ENCODE peak calls at places on chromosomes 13 and 19, in five cellular contexts. T is GM23338, O is neural progenitor cell, E is IMR-90, H is PC-3. Q is an unnamed sample.

GRCh38 chr19:17455711-17456123 is 5.0 kb downstream of the NXNL1 start:
- DNase-seq in T (peak), O (peak), E (no peak), H (no peak), Q (no peak)

GRCh38 chr19:35558400-35559280 is 4.8 kb downstream of the ATP4A start:
- DNase-seq in T (no peak), O (no peak), E (no peak), H (no peak), Q (no peak)

GRCh38 chr13:98300956-98301641 is 124.0 kb upstream of the RNF113B start:
- DNase-seq in T (no peak), O (no peak), E (peak), H (peak), Q (peak)

GRCh38 chr19:8367327-8368001 is 3.5 kb downstream of the ANGPTL4 start:
- DNase-seq in T (peak), O (peak), E (peak), H (peak), Q (peak)

GRCh38 chr13:20547479-20547908 is 19.5 kb upstream of the IFT88 start:
- DNase-seq in T (no peak), O (no peak), E (no peak), H (no peak), Q (peak)

GRCh38 chr13:23671902-23672301 is 101.7 kb downstream of the TNFRSF19 start:
- DNase-seq in T (no peak), O (no peak), E (peak), H (peak), Q (no peak)

GRCh38 chr13:101565327-101565726 is 112.9 kb downstream of the ITGBL1 start:
- DNase-seq in T (no peak), O (no peak), E (no peak), H (no peak), Q (no peak)

GRCh38 chr19:1855040-1855827 is 7.0 kb upstream of the REXO1 start:
- DNase-seq in T (peak), O (peak), E (peak), H (peak), Q (peak)

GRCh38 chr13:93708323-93709075 is 481.9 kb downstream of the GPC6 start:
- DNase-seq in T (no peak), O (no peak), E (no peak), H (peak), Q (no peak)

GRCh38 chr13:91228083-91228482 is 119.4 kb upstream of the MIR17HG start:
- DNase-seq in T (no peak), O (no peak), E (no peak), H (no peak), Q (no peak)

GRCh38 chr13:111519490-111520170 is 199.2 kb downstream of the TEX29 start:
- DNase-seq in T (no peak), O (no peak), E (no peak), H (no peak), Q (no peak)

GRCh38 chr13:22047082-22047784 is 376.4 kb downstream of the FGF9 start:
- DNase-seq in T (no peak), O (no peak), E (peak), H (no peak), Q (no peak)

GRCh38 chr13:37340911-37341670 is 235.6 kb upstream of the CSNK1A1L start:
- DNase-seq in T (no peak), O (no peak), E (no peak), H (no peak), Q (no peak)

GRCh38 chr13:110985570-110985969 is 70.7 kb upstream of the ANKRD10 start:
- DNase-seq in T (no peak), O (no peak), E (peak), H (no peak), Q (no peak)

GRCh38 chr19:32673573-32673972 is 1.4 kb downstream of the ANKRD27 start:
- DNase-seq in T (no peak), O (no peak), E (no peak), H (no peak), Q (no peak)
- H3K4me2 ChIP-seq in T (peak), O (no peak), E (peak), H (peak), Q (peak)

DNA sequence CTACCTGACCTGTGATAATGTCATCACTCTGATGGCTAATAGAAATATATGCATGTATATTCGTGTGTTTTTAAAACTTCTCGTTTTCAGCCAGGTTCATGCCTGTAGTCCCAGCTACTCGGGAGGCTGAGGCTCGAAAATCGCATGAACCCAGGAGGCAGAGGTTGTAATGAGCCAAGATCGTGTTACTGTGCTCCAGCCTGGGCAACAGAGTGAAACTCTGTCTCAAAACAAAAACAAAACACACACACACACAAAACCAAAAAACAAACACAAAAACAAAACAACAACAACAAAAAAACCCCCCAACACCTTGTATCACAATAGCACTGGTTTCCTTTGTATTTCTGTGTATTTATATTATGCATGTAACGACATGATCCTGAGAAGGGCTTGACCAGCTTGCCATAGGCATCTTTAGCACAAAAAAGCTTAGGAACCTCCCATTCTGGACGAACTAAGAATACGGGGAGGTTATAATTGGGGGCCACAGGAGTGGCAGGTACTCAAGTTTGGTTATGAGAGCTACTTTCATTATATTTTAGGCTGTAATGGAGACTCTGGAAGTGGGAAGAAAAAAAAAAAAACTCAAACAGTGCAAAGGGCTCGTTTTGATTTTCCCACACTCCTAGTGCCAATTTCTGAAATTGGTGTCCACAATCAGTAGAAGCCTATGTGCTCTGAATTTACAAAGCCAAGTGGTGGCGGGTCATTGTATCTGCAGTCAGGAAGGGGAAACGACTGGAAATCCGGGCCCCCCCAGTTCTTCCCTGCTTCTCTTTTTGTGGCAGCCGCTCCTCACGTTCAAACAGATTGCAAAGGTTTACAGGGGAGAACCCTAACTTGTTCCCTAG is 1.2 kb upstream of the ACP7 start:
- DNase-seq in T (no peak), O (no peak), E (no peak), H (peak), Q (no peak)
- H3K4me2 ChIP-seq in T (peak), O (peak), E (no peak), H (peak), Q (peak)

GRCh38 chr19:33616857-33617256 is 4.9 kb upstream of the CHST8 start:
- DNase-seq in T (no peak), O (no peak), E (no peak), H (no peak), Q (no peak)
- H3K4me2 ChIP-seq in T (no peak), O (no peak), E (no peak), H (no peak), Q (no peak)

GRCh38 chr13:99686157-99686572 is 184.9 kb downstream of the TM9SF2 start:
- DNase-seq in T (peak), O (peak), E (peak), H (no peak), Q (peak)

GRCh38 chr13:99688776-99689175 is 187.5 kb downstream of the TM9SF2 start:
- DNase-seq in T (no peak), O (no peak), E (no peak), H (no peak), Q (no peak)

GRCh38 chr13:99689955-99690354 is 188.7 kb downstream of the TM9SF2 start:
- DNase-seq in T (peak), O (peak), E (no peak), H (no peak), Q (no peak)

GRCh38 chr13:99686944-99687382 is 185.7 kb downstream of the TM9SF2 start:
- DNase-seq in T (peak), O (peak), E (no peak), H (no peak), Q (peak)

DNA sequence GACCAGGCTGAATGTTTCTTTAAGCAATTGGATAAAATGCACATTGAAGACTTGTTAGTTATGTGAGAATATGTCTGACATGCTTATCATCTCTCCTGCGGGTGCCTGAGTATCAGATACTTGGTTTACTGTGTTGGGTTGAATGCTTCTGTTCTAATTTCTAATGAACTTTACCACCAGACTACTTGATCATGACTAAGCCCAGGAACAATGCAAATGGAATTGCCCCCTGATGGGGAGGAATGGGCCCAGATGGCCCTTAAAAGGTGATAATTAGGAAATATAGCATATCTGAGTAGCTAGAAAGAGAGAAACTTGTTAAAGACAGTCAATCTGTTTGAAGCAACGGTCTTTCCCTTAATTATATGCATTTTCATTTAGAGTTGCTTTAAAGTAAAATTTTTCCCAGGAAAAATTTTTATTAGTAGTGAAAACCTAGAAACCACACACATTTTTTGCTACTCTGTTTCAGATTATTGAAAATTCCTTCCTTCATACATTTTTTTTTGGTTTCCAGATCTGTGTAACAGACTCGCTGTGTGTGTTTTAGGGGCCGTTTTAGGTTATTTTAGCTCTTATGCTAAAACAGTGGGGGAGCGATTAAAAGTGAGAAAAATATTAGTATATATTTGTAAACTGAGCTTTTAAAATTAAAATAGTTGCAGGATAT is 186.6 kb downstream of the TM9SF2 start:
- DNase-seq in T (peak), O (peak), E (no peak), H (no peak), Q (no peak)
- H3K4me2 ChIP-seq in T (peak), O (peak), E (no peak), H (no peak), Q (no peak)

GRCh38 chr19:40228371-40228770 is 1.9 kb upstream of the CCNP start:
- DNase-seq in T (no peak), O (no peak), E (no peak), H (no peak), Q (no peak)

GRCh38 chr19:40231057-40231456 is 4.6 kb upstream of the CCNP start:
- DNase-seq in T (no peak), O (no peak), E (no peak), H (no peak), Q (no peak)

GRCh38 chr19:40229926-40230417 is 3.5 kb upstream of the CCNP start:
- DNase-seq in T (no peak), O (no peak), E (no peak), H (no peak), Q (no peak)

GRCh38 chr19:40229484-40229883 is 3.0 kb upstream of the CCNP start:
- DNase-seq in T (no peak), O (no peak), E (peak), H (peak), Q (no peak)

GRCh38 chr19:40228863-40229262 is 2.4 kb upstream of the CCNP start:
- DNase-seq in T (no peak), O (no peak), E (no peak), H (no peak), Q (no peak)
- H3K4me2 ChIP-seq in T (no peak), O (no peak), E (no peak), H (no peak), Q (no peak)

GRCh38 chr19:44552324-44552723 is 22.8 kb upstream of the CEACAM20 start:
- DNase-seq in T (peak), O (peak), E (no peak), H (peak), Q (peak)
- H3K4me2 ChIP-seq in T (no peak), O (no peak), E (no peak), H (no peak), Q (no peak)

GRCh38 chr19:49217382-49217781 is 59.8 kb downstream of the TRPM4 start:
- DNase-seq in T (no peak), O (no peak), E (peak), H (no peak), Q (no peak)
- H3K4me2 ChIP-seq in T (no peak), O (no peak), E (peak), H (no peak), Q (no peak)

GRCh38 chr13:33415822-33416221 is 130.3 kb upstream of the STARD13 start:
- DNase-seq in T (no peak), O (no peak), E (no peak), H (no peak), Q (no peak)

GRCh38 chr13:33411312-33411711 is 125.8 kb upstream of the STARD13 start:
- DNase-seq in T (no peak), O (no peak), E (no peak), H (no peak), Q (no peak)

GRCh38 chr13:33405371-33405770 is 119.8 kb upstream of the STARD13 start:
- DNase-seq in T (no peak), O (no peak), E (no peak), H (no peak), Q (no peak)

GRCh38 chr13:33409673-33410072 is 124.1 kb upstream of the STARD13 start:
- DNase-seq in T (no peak), O (no peak), E (no peak), H (no peak), Q (no peak)

DNA sequence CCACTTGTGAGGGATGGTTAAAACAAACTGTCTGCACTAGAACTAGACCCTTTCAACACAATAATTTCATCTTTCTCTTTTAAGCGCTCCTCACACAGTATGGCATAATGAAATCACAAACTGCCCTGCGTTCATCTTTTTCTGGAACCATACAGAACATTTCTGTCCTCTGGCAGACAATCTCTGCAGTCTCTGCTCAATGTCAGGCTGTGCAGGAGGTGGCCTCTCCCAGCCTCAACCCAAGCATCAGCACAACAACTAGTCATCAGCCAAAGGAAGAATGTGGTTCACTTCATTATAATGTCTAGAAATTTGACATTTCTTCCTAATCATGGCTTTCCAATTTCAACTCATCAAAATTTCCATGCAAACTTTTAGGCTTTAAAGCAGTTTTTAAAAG is 125.1 kb upstream of the STARD13 start:
- DNase-seq in T (no peak), O (no peak), E (no peak), H (no peak), Q (no peak)
- H3K4me2 ChIP-seq in T (no peak), O (no peak), E (no peak), H (no peak), Q (no peak)

DNA sequence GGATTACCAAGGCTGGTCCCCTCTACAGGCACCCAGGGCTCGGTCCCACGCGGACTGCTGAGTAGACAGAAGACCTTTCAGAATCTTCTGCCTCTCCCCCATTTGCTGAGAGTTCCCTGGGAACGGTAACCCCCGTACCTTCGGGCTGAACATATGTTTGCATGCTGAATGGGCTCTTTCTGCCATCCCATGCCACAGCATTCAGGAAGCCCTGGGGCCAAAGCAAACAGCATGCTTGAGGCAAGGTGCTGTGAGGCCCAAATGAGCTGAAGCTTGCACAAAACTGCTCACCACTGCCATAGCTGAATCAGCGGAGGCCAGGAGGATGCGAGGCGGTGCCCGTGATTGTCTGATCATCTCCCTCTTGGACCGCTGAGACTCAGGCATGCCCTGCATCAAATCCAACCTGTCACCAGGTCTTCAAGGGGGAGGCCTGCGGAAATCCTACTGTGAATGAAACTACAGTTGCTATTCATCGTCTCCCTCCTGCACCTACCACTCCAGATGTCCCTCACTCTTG is 16.3 kb upstream of the C19orf12 start:
- DNase-seq in T (no peak), O (no peak), E (no peak), H (no peak), Q (no peak)
- H3K4me2 ChIP-seq in T (no peak), O (no peak), E (no peak), H (no peak), Q (no peak)

GRCh38 chr19:33446918-33447293 is 73.4 kb downstream of the CEBPG start:
- DNase-seq in T (no peak), O (no peak), E (no peak), H (no peak), Q (no peak)

GRCh38 chr19:33444993-33445751 is 71.7 kb downstream of the CEBPG start:
- DNase-seq in T (no peak), O (no peak), E (peak), H (no peak), Q (no peak)

GRCh38 chr19:33447336-33448158 is 74.0 kb downstream of the CEBPG start:
- DNase-seq in T (no peak), O (no peak), E (no peak), H (no peak), Q (no peak)

GRCh38 chr19:33445752-33446070 is 72.2 kb downstream of the CEBPG start:
- DNase-seq in T (no peak), O (no peak), E (no peak), H (no peak), Q (no peak)

DNA sequence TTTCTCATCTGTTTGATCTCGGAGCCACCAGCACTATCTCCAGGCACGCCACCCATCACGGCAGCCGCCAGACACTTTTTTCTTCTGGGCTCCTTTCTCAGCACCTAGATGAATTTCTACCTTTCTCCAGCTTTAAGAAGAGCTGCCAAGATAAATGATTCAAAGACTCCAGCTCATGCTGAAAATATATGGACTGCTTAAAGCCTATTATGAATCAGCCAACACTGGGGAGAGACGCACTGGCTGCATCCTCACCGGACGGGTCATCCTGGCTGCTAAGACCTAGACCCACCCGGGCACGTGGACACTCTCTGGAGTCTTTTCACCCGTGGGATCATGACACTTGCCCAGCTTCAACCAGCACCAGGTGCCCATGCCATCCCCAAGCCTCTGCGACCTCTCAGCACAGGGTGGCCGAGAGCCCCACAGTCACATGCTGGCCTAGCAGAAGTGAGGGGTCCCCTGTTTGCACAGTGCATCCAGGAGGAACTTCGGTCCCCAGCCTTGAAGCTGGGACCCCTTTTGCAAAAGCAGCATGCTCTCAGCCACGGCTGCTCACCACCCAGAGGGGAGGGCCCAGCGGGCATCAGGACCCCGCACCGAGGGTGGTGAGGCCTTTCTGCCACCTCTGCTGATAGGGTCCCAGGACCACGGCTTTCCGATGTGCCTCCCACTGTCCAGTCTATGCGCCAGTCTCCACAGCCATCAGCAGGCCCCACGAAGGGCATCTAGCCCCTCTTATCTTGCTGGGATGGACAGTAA is 72.8 kb downstream of the CEBPG start:
- DNase-seq in T (no peak), O (no peak), E (peak), H (no peak), Q (no peak)
- H3K4me2 ChIP-seq in T (no peak), O (no peak), E (no peak), H (no peak), Q (no peak)

Q was measured in hepatocyte.